ENCODE peak calls at places on chromosome 18, in eight cellular contexts. M, Z, E, S, K, N, R and W are unnamed samples.

GRCh38 chr18:32287249-32287648 is 97.4 kb downstream of the MEP1B start:
- DNase-seq in M (no peak), K (no peak), E (no peak), Z (no peak), R (no peak), S (peak; percentile 47), N (no peak), W (no peak)

GRCh38 chr18:66048404-66048803 is 297.6 kb downstream of the CDH7 start:
- DNase-seq in K (peak; percentile 57), R (no peak), M (no peak), Z (no peak), S (no peak), N (no peak), E (no peak), W (no peak)

GRCh38 chr18:5440297-5440696 is 103.5 kb downstream of the EPB41L3 start:
- DNase-seq in N (no peak), S (no peak), E (no peak), Z (no peak), R (no peak), K (no peak), M (no peak), W (no peak)

GRCh38 chr18:68417826-68418225 is 297.1 kb downstream of the TMX3 start:
- DNase-seq in R (no peak), E (no peak), S (no peak), Z (no peak), K (no peak), N (no peak), M (no peak), W (no peak)

GRCh38 chr18:8130089-8130488 is 479.1 kb upstream of the RAB12 start:
- DNase-seq in K (no peak), S (no peak), E (no peak), M (no peak), R (no peak), Z (no peak), N (no peak), W (no peak)

GRCh38 chr18:52766002-52766540 is 426.1 kb downstream of the DCC start:
- DNase-seq in S (no peak), N (no peak), E (no peak), K (no peak), R (no peak), Z (no peak), M (no peak), W (no peak)

GRCh38 chr18:52160652-52161051 is 179.3 kb upstream of the DCC start:
- DNase-seq in N (no peak), K (peak; percentile 85), Z (no peak), S (no peak), R (no peak), M (no peak), E (no peak), W (no peak)

GRCh38 chr18:53567935-53568574 is 656.4 kb downstream of the MBD2 start:
- DNase-seq in E (no peak), Z (peak; percentile 1), R (no peak), S (no peak), N (no peak), M (peak; percentile 26), K (peak; percentile 43), W (no peak)

GRCh38 chr18:22250591-22250996 is 81.2 kb downstream of the GATA6 start:
- DNase-seq in K (peak; percentile 92), Z (no peak), N (peak; percentile 75), S (no peak), R (peak; percentile 77), E (no peak), M (no peak), W (no peak)

GRCh38 chr18:66601649-66602048 is 2.2 kb downstream of the CDH19 start:
- DNase-seq in R (no peak), N (no peak), Z (no peak), M (no peak), K (no peak), E (no peak), S (no peak), W (no peak)

GRCh38 chr18:76465630-76466409 is 29.2 kb downstream of the ZNF516 start:
- DNase-seq in M (no peak), K (no peak), R (no peak), S (no peak), N (no peak), Z (no peak), E (peak; percentile 64), W (no peak)

GRCh38 chr18:57051586-57052044 is 95.3 kb upstream of the BOD1L2 start:
- DNase-seq in S (no peak), R (no peak), N (peak; percentile 94), K (no peak), M (no peak), Z (peak; percentile 84), E (no peak), W (no peak)

GRCh38 chr18:42447688-42448087 is 492.7 kb downstream of the PIK3C3 start:
- DNase-seq in N (no peak), K (no peak), S (no peak), R (no peak), M (no peak), E (no peak), Z (no peak), W (no peak)

GRCh38 chr18:43279015-43279758 is 1.9 kb upstream of the SYT4 start:
- DNase-seq in Z (peak; percentile 36), K (no peak), E (no peak), R (no peak), M (peak; percentile 66), S (no peak), N (no peak), W (no peak)

GRCh38 chr18:74241970-74242369 is 49.8 kb downstream of the CYB5A start:
- DNase-seq in M (no peak), E (no peak), R (no peak), S (no peak), K (no peak), N (no peak), Z (no peak), W (no peak)

GRCh38 chr18:13286456-13287125 is 68.0 kb downstream of the LDLRAD4 start:
- DNase-seq in Z (no peak), S (no peak), K (no peak), M (no peak), R (no peak), N (no peak), E (no peak), W (no peak)

GRCh38 chr18:10032331-10032979 is 118.6 kb downstream of the VAPA start:
- DNase-seq in K (no peak), Z (no peak), M (peak; percentile 36), N (no peak), R (peak; percentile 82), S (no peak), E (no peak), W (peak; percentile 80)

GRCh38 chr18:58363767-58364540 is 264.9 kb downstream of the ALPK2 start:
- DNase-seq in S (no peak), E (no peak), R (no peak), K (peak; percentile 64), M (no peak), N (no peak), Z (no peak), W (no peak)

DNA sequence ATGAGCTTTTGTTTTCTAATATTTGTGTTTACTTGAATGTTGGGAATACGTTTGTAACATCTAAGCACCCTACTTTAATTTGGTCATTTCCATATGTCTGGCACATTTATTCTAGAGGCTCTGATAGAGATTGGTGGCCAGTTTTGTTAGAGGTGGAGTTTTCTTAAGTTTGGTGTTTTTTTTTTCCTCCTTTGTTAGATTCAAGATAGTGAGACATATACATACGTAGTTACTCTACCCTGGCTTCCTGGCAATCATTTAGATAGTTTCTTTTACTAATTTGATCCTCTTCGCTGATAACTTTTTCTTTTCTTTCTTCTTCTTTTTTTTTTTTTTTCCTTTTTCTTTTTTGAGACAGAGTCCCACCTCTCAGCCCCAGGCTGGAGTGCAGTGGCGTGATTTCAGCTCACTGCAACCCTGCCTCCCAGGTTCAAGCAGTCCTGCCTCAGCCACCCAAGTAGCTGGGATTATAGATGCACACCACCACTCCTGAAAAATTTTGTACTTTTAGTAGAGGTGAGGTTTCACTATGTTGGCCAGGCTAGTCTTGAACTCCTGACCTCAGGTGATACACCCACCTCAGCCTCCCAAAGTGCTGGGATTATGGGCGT is 26.6 kb downstream of the SMCHD1 start:
- DNase-seq in S (no peak), N (no peak), R (no peak), M (no peak), E (no peak), K (no peak), Z (no peak), W (no peak)
- H3K36me3 ChIP-seq in S (peaks cover 3% of the 10 kb centered on the region), N (no peaks in the 10 kb centered on the region), R (no peaks in the 10 kb centered on the region), M (peaks cover 87% of the 10 kb centered on the region), E (peaks cover 26% of the 10 kb centered on the region), K (peaks cover 35% of the 10 kb centered on the region), Z (no peaks in the 10 kb centered on the region), W (peaks cover 28% of the 10 kb centered on the region)

DNA sequence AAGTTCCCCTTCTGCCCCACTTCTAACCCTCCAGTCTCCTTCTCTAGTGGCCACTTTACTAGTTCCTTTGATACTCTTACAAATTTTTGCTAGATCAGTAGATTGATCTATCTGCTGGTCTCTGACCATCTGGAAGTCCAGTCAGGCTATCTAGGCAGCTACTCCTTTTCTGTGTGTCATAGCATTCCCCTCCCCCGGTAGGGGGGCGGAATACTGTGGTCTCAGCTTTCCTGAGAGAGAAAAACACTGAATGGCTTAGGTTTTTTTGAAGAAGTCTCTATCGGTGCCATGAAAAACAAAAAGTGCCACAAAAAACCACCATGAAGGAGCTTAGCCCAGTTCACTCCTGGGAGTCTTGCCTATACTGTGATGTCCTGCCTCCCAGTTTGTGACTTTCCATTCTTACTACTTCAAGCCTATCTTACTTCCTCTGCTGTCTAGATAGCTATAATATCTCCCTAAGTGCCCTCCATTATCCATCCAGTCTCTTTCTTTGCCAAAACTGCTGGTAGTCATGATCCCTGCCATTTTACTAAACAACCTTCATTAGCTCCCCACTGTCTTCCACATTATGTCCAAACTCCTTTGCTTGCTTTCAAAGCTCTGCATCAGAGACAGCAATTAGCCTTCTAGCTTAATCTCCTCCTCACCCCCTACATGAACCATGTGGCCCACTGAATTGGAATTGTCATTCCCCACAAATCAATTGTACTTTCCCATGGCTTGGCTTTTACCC is 29.9 kb downstream of the TPGS2 start:
- DNase-seq in N (no peak), E (no peak), K (no peak), S (no peak), M (peak; percentile 15), R (no peak), Z (no peak), W (no peak)
- H3K36me3 ChIP-seq in N (no peaks in the 10 kb centered on the region), E (peaks cover 80% of the 10 kb centered on the region), K (no peaks in the 10 kb centered on the region), S (peaks cover 42% of the 10 kb centered on the region), M (peaks cover 100% of the 10 kb centered on the region), R (peaks cover 15% of the 10 kb centered on the region), Z (no peaks in the 10 kb centered on the region), W (peaks cover 8% of the 10 kb centered on the region)

GRCh38 chr18:2147424-2147823 is 423.9 kb downstream of the METTL4 start:
- DNase-seq in E (no peak), K (peak; percentile 85), S (no peak), M (no peak), N (no peak), Z (no peak), R (no peak), W (no peak)
- H3K36me3 ChIP-seq in E (no peaks in the 10 kb centered on the region), K (no peaks in the 10 kb centered on the region), S (no peaks in the 10 kb centered on the region), M (no peaks in the 10 kb centered on the region), N (no peaks in the 10 kb centered on the region), Z (no peaks in the 10 kb centered on the region), R (no peaks in the 10 kb centered on the region), W (no peaks in the 10 kb centered on the region)

DNA sequence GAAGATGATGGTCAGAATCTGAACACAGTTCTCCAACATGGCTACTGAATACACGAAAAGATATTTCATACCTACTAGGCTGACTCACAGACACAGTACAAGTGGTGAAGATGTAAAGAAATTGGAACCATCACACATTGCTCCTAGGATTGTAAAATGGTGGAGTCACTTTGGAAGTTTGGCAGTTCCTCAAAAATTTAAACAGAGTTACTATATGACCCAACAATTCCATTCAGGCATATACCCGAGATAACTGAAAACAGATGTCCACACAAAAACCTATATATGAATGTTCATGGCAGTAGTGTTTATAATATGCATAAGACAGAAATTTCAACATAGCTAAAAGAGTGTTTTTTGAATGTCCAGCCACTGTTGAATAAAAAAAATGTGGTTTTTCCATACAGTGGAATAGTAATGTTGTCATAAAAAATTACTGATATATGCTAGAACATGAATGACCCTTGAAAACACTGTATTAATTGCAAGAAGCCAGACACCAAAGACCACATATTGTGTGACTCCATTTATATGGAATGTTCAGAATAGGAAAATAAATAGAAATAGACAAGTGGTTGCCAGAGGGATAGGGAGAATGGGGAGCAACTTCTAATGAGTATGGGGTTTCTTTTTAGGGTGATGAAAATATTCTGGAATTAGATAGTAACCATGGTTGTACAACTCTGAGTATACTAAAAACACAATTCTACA is 10.1 kb downstream of the RMP24 start:
- DNase-seq in M (no peak), N (no peak), Z (no peak), E (no peak), R (no peak), S (no peak), K (no peak), W (no peak)
- H3K36me3 ChIP-seq in M (peaks cover 53% of the 10 kb centered on the region), N (peaks cover 23% of the 10 kb centered on the region), Z (peaks cover 21% of the 10 kb centered on the region), E (peaks cover 52% of the 10 kb centered on the region), R (peaks cover 9% of the 10 kb centered on the region), S (peaks cover 32% of the 10 kb centered on the region), K (no peaks in the 10 kb centered on the region), W (peaks cover 21% of the 10 kb centered on the region)